ENCODE peak calls at places on chromosomes 13 and 19, in four cellular contexts. Y is left ventricle myocardium inferior; M is naive thymus-derived CD4-positive, alpha-beta T cell; O is fibroblast of lung. W is an unnamed sample.

GRCh38 chr19:10043286-10043927 is 30.1 kb downstream of the RDH8 start:
- DNase-seq in O (peak; percentile 48), M (no peak), Y (no peak), W (peak; percentile 36)

GRCh38 chr13:81017525-81018152 is 676.7 kb upstream of the SPRY2 start:
- DNase-seq in Y (no peak), M (no peak), O (peak; percentile 27), W (peak; percentile 70)

GRCh38 chr19:15091918-15092753 is 10.1 kb downstream of the OR1I1 start:
- DNase-seq in M (peak; percentile 58), Y (no peak), O (peak; percentile 50), W (peak; percentile 32)

GRCh38 chr13:113192902-113193301 is 15.6 kb downstream of the PCID2 start:
- DNase-seq in O (peak; percentile 40), M (no peak), Y (no peak), W (peak; percentile 75)

GRCh38 chr13:50729177-50729576 is 114.3 kb downstream of the DLEU7 start:
- DNase-seq in O (no peak), Y (no peak), M (no peak), W (no peak)

GRCh38 chr13:31625115-31625514 is 114.2 kb upstream of the RXFP2 start:
- DNase-seq in Y (no peak), O (peak; percentile 23), M (no peak), W (peak; percentile 53)

GRCh38 chr19:32475393-32475792 is 69.8 kb downstream of the DPY19L3 start:
- DNase-seq in M (no peak), O (no peak), Y (no peak), W (no peak)

GRCh38 chr13:41428155-41428554 is 29.2 kb upstream of the RGCC start:
- DNase-seq in Y (no peak), O (no peak), M (peak; percentile 14), W (no peak)

GRCh38 chr13:44719857-44720671 is 143.9 kb upstream of the TSC22D1 start:
- DNase-seq in Y (no peak), O (peak; percentile 99), M (no peak), W (peak; percentile 80)

GRCh38 chr13:79995334-79995733 is 345.6 kb downstream of the SPRY2 start:
- DNase-seq in M (no peak), O (peak; percentile 95), Y (no peak), W (peak; percentile 84)

GRCh38 chr13:48829536-48829935 is 146.2 kb upstream of the FNDC3A start:
- DNase-seq in O (no peak), Y (no peak), M (no peak), W (no peak)

GRCh38 chr19:38557205-38557799 is 60.5 kb downstream of the MAP4K1 start:
- DNase-seq in O (no peak), Y (no peak), M (no peak), W (no peak)

GRCh38 chr19:38285567-38285966 is 18.5 kb upstream of the C19orf33 start:
- DNase-seq in M (no peak), O (no peak), Y (no peak), W (peak; percentile 51)

GRCh38 chr13:82506805-82507404 is 1375.4 kb downstream of the SLITRK1 start:
- DNase-seq in M (no peak), Y (no peak), O (no peak), W (no peak)

GRCh38 chr13:55999709-56000108 is 1141.0 kb upstream of the PRR20A start:
- DNase-seq in Y (no peak), O (no peak), M (no peak), W (no peak)

GRCh38 chr19:48271531-48272151 is 1.8 kb downstream of the ZNF114 start:
- DNase-seq in Y (peak; percentile 40), M (no peak), O (peak; percentile 57), W (peak; percentile 41)

GRCh38 chr13:99315186-99315585 is 8.0 kb upstream of the GPR183 start:
- DNase-seq in M (no peak), Y (no peak), O (no peak), W (no peak)

GRCh38 chr13:102917019-102917418 is 71.2 kb downstream of the ERCC5 start:
- DNase-seq in Y (no peak), O (no peak), M (no peak), W (no peak)

GRCh38 chr19:39401549-39402416 is 4.9 kb upstream of the ZFP36 start:
- DNase-seq in Y (no peak), O (peak; percentile 85), M (peak; percentile 91), W (peak; percentile 75)

GRCh38 chr13:110507678-110508381 is 53.7 kb downstream of the RAB20 start:
- DNase-seq in O (no peak), Y (peak; percentile 63), M (no peak), W (no peak)

GRCh38 chr19:29941828-29942403 is at the start of gene URI1:
- DNase-seq in M (peak; percentile 87), O (peak; percentile 75), Y (peak; percentile 92), W (peak; percentile 81)

GRCh38 chr19:48490980-48491792 is 20.4 kb downstream of the LMTK3 start:
- DNase-seq in O (no peak), Y (no peak), M (peak; percentile 71), W (no peak)

GRCh38 chr19:4077800-4078683 is 11.3 kb upstream of the ZBTB7A start:
- DNase-seq in O (no peak), M (no peak), Y (peak; percentile 87), W (peak; percentile 69)

GRCh38 chr13:75621147-75621546 is 15.0 kb upstream of the LMO7 start:
- DNase-seq in O (peak; percentile 86), Y (no peak), M (no peak), W (peak; percentile 76)

GRCh38 chr13:57123660-57124059 is 17.1 kb upstream of the PRR20A start:
- DNase-seq in O (peak; percentile 3), M (no peak), Y (peak; percentile 24), W (no peak)

GRCh38 chr13:105579821-105580707 is 955.4 kb downstream of the EFNB2 start:
- DNase-seq in M (no peak), O (no peak), Y (no peak), W (no peak)

GRCh38 chr13:112968380-112968909 is 569 bp upstream of the MCF2L start:
- DNase-seq in M (peak; percentile 56), O (no peak), Y (peak; percentile 55), W (no peak)

GRCh38 chr13:73849292-73849691 is 284.9 kb downstream of the KLF12 start:
- DNase-seq in Y (no peak), O (peak; percentile 47), M (no peak), W (peak; percentile 21)

GRCh38 chr13:112928958-112929777 is 39.8 kb upstream of the MCF2L start:
- DNase-seq in O (peak; percentile 27), M (no peak), Y (no peak), W (peak; percentile 32)

GRCh38 chr19:1749373-1750342 is 3.6 kb upstream of the ONECUT3 start:
- DNase-seq in M (no peak), O (no peak), Y (no peak), W (no peak)
- H3K4me3 ChIP-seq in M (no peak overlapping the region), O (no peak overlapping the region), Y (peak overlapping the region; percentile 39), W (no peak overlapping the region)

GRCh38 chr13:93246069-93246468 is 19.5 kb downstream of the GPC6 start:
- DNase-seq in Y (no peak), O (no peak), M (no peak), W (no peak)

GRCh38 chr13:93244141-93244917 is 17.7 kb downstream of the GPC6 start:
- DNase-seq in O (peak; percentile 78), M (no peak), Y (no peak), W (peak; percentile 61)

GRCh38 chr13:93248627-93249047 is 22.0 kb downstream of the GPC6 start:
- DNase-seq in M (no peak), Y (no peak), O (peak; percentile 79), W (peak; percentile 35)

GRCh38 chr13:93243375-93244063 is 16.9 kb downstream of the GPC6 start:
- DNase-seq in M (no peak), Y (no peak), O (no peak), W (no peak)

GRCh38 chr13:93244918-93245280 is 18.3 kb downstream of the GPC6 start:
- DNase-seq in M (no peak), Y (no peak), O (peak; percentile 86), W (peak; percentile 25)
- H3K4me3 ChIP-seq in M (no peak overlapping the region), Y (peak overlapping the region; percentile 50), O (no peak overlapping the region), W (peak overlapping the region; percentile 27)

DNA sequence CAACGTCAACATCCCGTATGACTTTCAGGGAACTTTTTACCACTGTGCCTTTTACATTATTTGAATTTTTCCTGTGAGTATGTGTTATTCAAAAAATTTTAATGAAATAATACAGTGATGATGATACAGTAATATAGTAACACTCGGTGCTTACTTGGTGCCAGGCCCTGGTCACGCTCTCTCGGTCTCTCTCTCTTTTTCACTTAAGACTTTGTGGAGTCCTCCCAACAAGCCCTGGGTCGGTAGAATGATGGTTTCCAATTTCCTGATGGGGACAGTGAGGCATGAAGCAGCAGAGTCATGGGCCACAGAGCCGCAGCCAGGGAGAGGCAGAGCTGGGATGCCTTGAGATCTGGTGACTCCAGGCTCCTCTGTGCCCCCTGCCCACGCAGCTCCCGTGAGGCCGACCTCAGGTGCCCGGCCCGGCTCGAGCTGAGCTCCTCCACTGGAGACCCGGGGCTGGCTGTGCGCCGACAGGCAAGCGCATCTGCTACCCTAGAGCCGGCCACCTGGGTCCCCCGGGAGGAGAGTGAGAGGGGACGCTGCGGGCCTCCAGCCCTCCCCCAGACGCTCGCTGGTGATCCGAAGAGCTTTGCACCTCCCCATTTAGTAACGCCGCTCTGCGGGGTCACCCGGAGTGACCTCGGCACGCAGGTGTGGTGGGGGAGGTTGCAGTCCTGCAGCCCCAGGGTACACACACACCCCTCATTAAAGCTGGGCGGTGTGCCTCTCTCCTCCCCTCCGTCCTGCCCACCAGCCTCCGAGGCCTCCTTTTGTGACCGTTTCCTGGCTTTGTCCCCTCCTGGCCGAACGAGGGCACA is 4.4 kb upstream of the SBK3 start:
- DNase-seq in M (no peak), Y (no peak), O (peak; percentile 92), W (peak; percentile 79)
- H3K4me3 ChIP-seq in M (no peak overlapping the region), Y (peak overlapping the region; percentile 48), O (no peak overlapping the region), W (no peak overlapping the region)

GRCh38 chr19:18393836-18394235 is 3.6 kb downstream of the LRRC25 start:
- DNase-seq in M (no peak), O (no peak), Y (peak; percentile 54), W (no peak)
- H3K4me3 ChIP-seq in M (no peak overlapping the region), O (no peak overlapping the region), Y (peak overlapping the region; percentile 36), W (no peak overlapping the region)

GRCh38 chr19:46018729-46019251 is 4.1 kb downstream of the PGLYRP1 start:
- DNase-seq in O (no peak), M (no peak), Y (no peak), W (no peak)

GRCh38 chr19:46017874-46018675 is 4.8 kb downstream of the PGLYRP1 start:
- DNase-seq in O (no peak), M (no peak), Y (no peak), W (no peak)

GRCh38 chr19:46016426-46017094 is 6.3 kb downstream of the PGLYRP1 start:
- DNase-seq in Y (peak; percentile 83), M (peak; percentile 67), O (peak; percentile 59), W (peak; percentile 65)

GRCh38 chr19:46015961-46016425 is 6.9 kb downstream of the PGLYRP1 start:
- DNase-seq in M (peak; percentile 43), O (no peak), Y (no peak), W (peak; percentile 19)

GRCh38 chr19:46017095-46017429 is 5.8 kb downstream of the PGLYRP1 start:
- DNase-seq in M (no peak), O (no peak), Y (no peak), W (no peak)
- H3K4me3 ChIP-seq in M (no peak overlapping the region), O (no peak overlapping the region), Y (peak overlapping the region; percentile 75), W (no peak overlapping the region)

GRCh38 chr19:42411581-42412178 is 15.5 kb downstream of the LIPE start:
- DNase-seq in M (no peak), O (no peak), Y (no peak), W (no peak)
- H3K4me3 ChIP-seq in M (no peak overlapping the region), O (no peak overlapping the region), Y (no peak overlapping the region), W (no peak overlapping the region)

DNA sequence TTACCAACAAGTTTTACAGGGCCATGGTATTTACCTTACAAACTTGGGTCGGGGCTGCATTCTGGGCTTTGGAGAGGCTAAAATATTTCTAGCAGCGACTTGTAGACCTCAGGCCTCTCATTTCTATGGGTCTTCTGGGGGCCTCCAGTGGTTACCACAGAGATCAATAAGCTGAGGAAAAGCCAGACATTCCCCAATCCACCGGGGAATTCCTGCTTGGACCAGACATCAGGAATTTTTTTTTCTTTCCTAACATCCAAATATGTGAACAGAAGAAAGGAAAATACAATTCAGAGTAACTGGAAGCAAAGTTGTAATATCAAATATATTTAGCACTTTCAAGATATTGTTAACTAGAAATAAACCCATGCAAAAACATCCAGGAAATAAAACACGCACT is 1.5 kb downstream of the DZIP1 start:
- DNase-seq in O (no peak), Y (no peak), M (no peak), W (peak; percentile 11)
- H3K4me3 ChIP-seq in O (peak overlapping the region; percentile 78), Y (peak overlapping the region; percentile 78), M (no peak overlapping the region), W (peak overlapping the region; percentile 80)

W was measured in foreskin fibroblast.